ENCODE peak calls at places on chromosome 2, in nine cellular contexts. One of them, this sample, is unnamed.

GRCh38 chr2:144449028-144449406 is 70.9 kb downstream of the ZEB2 start:
- DNase-seq in hepatic stellate cell: no peak
- DNase-seq in stomach: no peak
- DNase-seq in amygdala: no peak
- DNase-seq in psoas muscle: peak; percentile 74
- DNase-seq in ELF-1: peak; percentile 48
- DNase-seq in stimulated activated CD8-positive, alpha-beta memory T cell treated with anti-CD3 and anti-CD28 coated beads, Interleukin-7, amount 100 ng/mL, for 4 hours: no peak
- DNase-seq in activated CD8-positive, alpha-beta memory T cell treated with anti-CD3 and anti-CD28 coated beads, Interleukin-2, amount 50 U/mL, for 4 hours: no peak
- DNase-seq in fibroblast of mammary gland: no peak
- DNase-seq in this sample: no peak

GRCh38 chr2:37110306-37111212 is 26.2 kb downstream of the GPATCH11 start:
- DNase-seq in stomach: no peak
- DNase-seq in amygdala: no peak
- DNase-seq in fibroblast of mammary gland: no peak
- DNase-seq in activated CD8-positive, alpha-beta memory T cell treated with anti-CD3 and anti-CD28 coated beads, Interleukin-2, amount 50 U/mL, for 4 hours: no peak
- DNase-seq in psoas muscle: no peak
- DNase-seq in ELF-1: no peak
- DNase-seq in stimulated activated CD8-positive, alpha-beta memory T cell treated with anti-CD3 and anti-CD28 coated beads, Interleukin-7, amount 100 ng/mL, for 4 hours: no peak
- DNase-seq in hepatic stellate cell: no peak
- DNase-seq in this sample: no peak

GRCh38 chr2:46184794-46185583 is 112.2 kb upstream of the EPAS1 start:
- DNase-seq in fibroblast of mammary gland: no peak
- DNase-seq in stomach: no peak
- DNase-seq in activated CD8-positive, alpha-beta memory T cell treated with anti-CD3 and anti-CD28 coated beads, Interleukin-2, amount 50 U/mL, for 4 hours: no peak
- DNase-seq in ELF-1: no peak
- DNase-seq in psoas muscle: no peak
- DNase-seq in amygdala: no peak
- DNase-seq in stimulated activated CD8-positive, alpha-beta memory T cell treated with anti-CD3 and anti-CD28 coated beads, Interleukin-7, amount 100 ng/mL, for 4 hours: no peak
- DNase-seq in hepatic stellate cell: no peak
- DNase-seq in this sample: no peak

GRCh38 chr2:5140367-5140766 is 551.8 kb upstream of the SOX11 start:
- DNase-seq in fibroblast of mammary gland: no peak
- DNase-seq in hepatic stellate cell: peak; percentile 11
- DNase-seq in amygdala: no peak
- DNase-seq in psoas muscle: no peak
- DNase-seq in ELF-1: no peak
- DNase-seq in activated CD8-positive, alpha-beta memory T cell treated with anti-CD3 and anti-CD28 coated beads, Interleukin-2, amount 50 U/mL, for 4 hours: no peak
- DNase-seq in stomach: no peak
- DNase-seq in stimulated activated CD8-positive, alpha-beta memory T cell treated with anti-CD3 and anti-CD28 coated beads, Interleukin-7, amount 100 ng/mL, for 4 hours: no peak
- DNase-seq in this sample: no peak

GRCh38 chr2:74917702-74918619 is 40.5 kb upstream of the POLE4 start:
- DNase-seq in amygdala: no peak
- DNase-seq in activated CD8-positive, alpha-beta memory T cell treated with anti-CD3 and anti-CD28 coated beads, Interleukin-2, amount 50 U/mL, for 4 hours: no peak
- DNase-seq in stomach: no peak
- DNase-seq in fibroblast of mammary gland: peak; percentile 75
- DNase-seq in hepatic stellate cell: peak; percentile 40
- DNase-seq in stimulated activated CD8-positive, alpha-beta memory T cell treated with anti-CD3 and anti-CD28 coated beads, Interleukin-7, amount 100 ng/mL, for 4 hours: no peak
- DNase-seq in ELF-1: peak; percentile 27
- DNase-seq in psoas muscle: no peak
- DNase-seq in this sample: no peak

GRCh38 chr2:74188018-74188601 is 9.4 kb upstream of the MOB1A start:
- DNase-seq in psoas muscle: peak; percentile 79
- DNase-seq in stomach: no peak
- DNase-seq in hepatic stellate cell: no peak
- DNase-seq in activated CD8-positive, alpha-beta memory T cell treated with anti-CD3 and anti-CD28 coated beads, Interleukin-2, amount 50 U/mL, for 4 hours: no peak
- DNase-seq in fibroblast of mammary gland: peak; percentile 69
- DNase-seq in ELF-1: peak; percentile 39
- DNase-seq in stimulated activated CD8-positive, alpha-beta memory T cell treated with anti-CD3 and anti-CD28 coated beads, Interleukin-7, amount 100 ng/mL, for 4 hours: no peak
- DNase-seq in amygdala: no peak
- DNase-seq in this sample: no peak

GRCh38 chr2:20617892-20618467 is 32.9 kb downstream of the HS1BP3 start:
- DNase-seq in psoas muscle: peak; percentile 99
- DNase-seq in activated CD8-positive, alpha-beta memory T cell treated with anti-CD3 and anti-CD28 coated beads, Interleukin-2, amount 50 U/mL, for 4 hours: peak; percentile 8
- DNase-seq in hepatic stellate cell: peak; percentile 98
- DNase-seq in amygdala: peak; percentile 89
- DNase-seq in fibroblast of mammary gland: peak; percentile 100
- DNase-seq in stimulated activated CD8-positive, alpha-beta memory T cell treated with anti-CD3 and anti-CD28 coated beads, Interleukin-7, amount 100 ng/mL, for 4 hours: no peak
- DNase-seq in ELF-1: no peak
- DNase-seq in stomach: peak; percentile 98
- DNase-seq in this sample: peak; percentile 91

GRCh38 chr2:18123211-18123570 is 244.7 kb downstream of the KCNS3 start:
- DNase-seq in fibroblast of mammary gland: no peak
- DNase-seq in amygdala: no peak
- DNase-seq in activated CD8-positive, alpha-beta memory T cell treated with anti-CD3 and anti-CD28 coated beads, Interleukin-2, amount 50 U/mL, for 4 hours: no peak
- DNase-seq in ELF-1: no peak
- DNase-seq in hepatic stellate cell: no peak
- DNase-seq in stomach: no peak
- DNase-seq in stimulated activated CD8-positive, alpha-beta memory T cell treated with anti-CD3 and anti-CD28 coated beads, Interleukin-7, amount 100 ng/mL, for 4 hours: no peak
- DNase-seq in psoas muscle: no peak
- DNase-seq in this sample: peak; percentile 26

GRCh38 chr2:31282634-31283033 is 48.7 kb downstream of the EHD3 start:
- DNase-seq in hepatic stellate cell: no peak
- DNase-seq in activated CD8-positive, alpha-beta memory T cell treated with anti-CD3 and anti-CD28 coated beads, Interleukin-2, amount 50 U/mL, for 4 hours: no peak
- DNase-seq in amygdala: no peak
- DNase-seq in stomach: no peak
- DNase-seq in fibroblast of mammary gland: no peak
- DNase-seq in stimulated activated CD8-positive, alpha-beta memory T cell treated with anti-CD3 and anti-CD28 coated beads, Interleukin-7, amount 100 ng/mL, for 4 hours: no peak
- DNase-seq in ELF-1: no peak
- DNase-seq in psoas muscle: no peak
- DNase-seq in this sample: no peak

GRCh38 chr2:109487237-109487869 is 126.4 kb downstream of the SEPTIN10 start:
- DNase-seq in stomach: no peak
- DNase-seq in amygdala: no peak
- DNase-seq in activated CD8-positive, alpha-beta memory T cell treated with anti-CD3 and anti-CD28 coated beads, Interleukin-2, amount 50 U/mL, for 4 hours: no peak
- DNase-seq in ELF-1: no peak
- DNase-seq in fibroblast of mammary gland: peak; percentile 26
- DNase-seq in hepatic stellate cell: peak; percentile 95
- DNase-seq in psoas muscle: no peak
- DNase-seq in stimulated activated CD8-positive, alpha-beta memory T cell treated with anti-CD3 and anti-CD28 coated beads, Interleukin-7, amount 100 ng/mL, for 4 hours: no peak
- DNase-seq in this sample: no peak

GRCh38 chr2:128469875-128470274 is 151.2 kb upstream of the HS6ST1 start:
- DNase-seq in ELF-1: no peak
- DNase-seq in stomach: no peak
- DNase-seq in activated CD8-positive, alpha-beta memory T cell treated with anti-CD3 and anti-CD28 coated beads, Interleukin-2, amount 50 U/mL, for 4 hours: no peak
- DNase-seq in psoas muscle: no peak
- DNase-seq in fibroblast of mammary gland: no peak
- DNase-seq in stimulated activated CD8-positive, alpha-beta memory T cell treated with anti-CD3 and anti-CD28 coated beads, Interleukin-7, amount 100 ng/mL, for 4 hours: no peak
- DNase-seq in hepatic stellate cell: no peak
- DNase-seq in amygdala: no peak
- DNase-seq in this sample: no peak

This sample was measured in LNCaP clone FGC.